ENCODE peak calls at places on chromosome 18, in eight cellular contexts. M is GM20000; J is activated CD4-positive, alpha-beta T cell treated with anti-CD3 and anti-CD28 coated beads for 1 hour; C is A549; F is EH; D is H9; Z is glomerular endothelial cell; I is 8988T. L is an unnamed sample.

GRCh38 chr18:75784413-75784812 is 356.9 kb upstream of the SMIM21 start:
- DNase-seq in I (no peak), C (no peak), F (peak), Z (no peak), D (no peak), J (no peak), M (no peak), L (no peak)

GRCh38 chr18:79769698-79770500 is 27.8 kb upstream of the KCNG2 start:
- DNase-seq in M (no peak), J (no peak), F (no peak), Z (no peak), I (no peak), D (no peak), C (no peak), L (no peak)

GRCh38 chr18:58618822-58619553 is 9.9 kb downstream of the ALPK2 start:
- DNase-seq in C (no peak), Z (no peak), J (no peak), M (no peak), D (no peak), F (no peak), I (no peak), L (no peak)

GRCh38 chr18:42274488-42275137 is 319.6 kb downstream of the PIK3C3 start:
- DNase-seq in M (no peak), J (no peak), C (no peak), I (no peak), Z (no peak), D (peak), F (peak), L (no peak)

GRCh38 chr18:51630706-51631105 is 433.2 kb upstream of the MEX3C start:
- DNase-seq in C (no peak), Z (no peak), I (no peak), M (no peak), D (no peak), F (no peak), J (no peak), L (no peak)

GRCh38 chr18:39742015-39742466 is 2176.4 kb upstream of the CELF4 start:
- DNase-seq in F (no peak), D (no peak), Z (no peak), C (no peak), I (no peak), J (no peak), M (no peak), L (no peak)

GRCh38 chr18:35137632-35138031 is 96.4 kb downstream of the MAPRE2 start:
- DNase-seq in J (no peak), C (no peak), D (no peak), I (no peak), M (no peak), F (no peak), Z (no peak), L (no peak)

GRCh38 chr18:22703883-22704626 is 229.1 kb upstream of the RBBP8 start:
- DNase-seq in M (peak), Z (peak), D (no peak), C (peak), J (no peak), F (peak), I (no peak), L (peak)

GRCh38 chr18:32911660-32912284 is 138.9 kb upstream of the KLHL14 start:
- DNase-seq in Z (no peak), I (no peak), M (no peak), F (no peak), D (no peak), J (no peak), C (no peak), L (no peak)

GRCh38 chr18:72555983-72556382 is 11.8 kb upstream of the CBLN2 start:
- DNase-seq in C (no peak), J (no peak), I (no peak), M (no peak), Z (no peak), D (no peak), F (no peak), L (no peak)

GRCh38 chr18:13165636-13166423 is 52.7 kb upstream of the LDLRAD4 start:
- DNase-seq in Z (no peak), M (no peak), J (no peak), I (no peak), F (no peak), D (peak), C (no peak), L (no peak)

GRCh38 chr18:8559612-8560011 is 49.6 kb upstream of the RAB12 start:
- DNase-seq in I (no peak), M (no peak), C (no peak), Z (no peak), F (no peak), D (no peak), J (no peak), L (no peak)

GRCh38 chr18:55500316-55501086 is 87.5 kb downstream of the TCF4 start:
- DNase-seq in I (no peak), Z (no peak), C (no peak), F (peak), J (no peak), D (no peak), M (no peak), L (peak)

GRCh38 chr18:8990276-8991031 is 112.0 kb upstream of the NDUFV2 start:
- DNase-seq in D (no peak), I (no peak), C (no peak), J (no peak), Z (no peak), F (peak), M (no peak), L (peak)